ENCODE peak calls at places on chromosome 3, in ten cellular contexts. One of them, this sample, is unnamed.

GRCh38 chr3:119700269-119700919 is 2.4 kb upstream of the CFAP91 start:
- DNase-seq in spleen: no peak
- DNase-seq in stomach: no peak
- DNase-seq in breast epithelium: no peak
- DNase-seq in suprapubic skin: no peak
- DNase-seq in A549: peak
- DNase-seq in adrenal gland: no peak
- DNase-seq in body of pancreas: no peak
- DNase-seq in ovary: no peak
- DNase-seq in esophagus squamous epithelium: no peak
- DNase-seq in this sample: no peak

GRCh38 chr3:183224180-183224579 is 28.9 kb upstream of the B3GNT5 start:
- DNase-seq in spleen: no peak
- DNase-seq in stomach: no peak
- DNase-seq in breast epithelium: no peak
- DNase-seq in suprapubic skin: no peak
- DNase-seq in A549: no peak
- DNase-seq in adrenal gland: no peak
- DNase-seq in body of pancreas: no peak
- DNase-seq in ovary: no peak
- DNase-seq in esophagus squamous epithelium: no peak
- DNase-seq in this sample: no peak

GRCh38 chr3:138184994-138185393 is 2.1 kb upstream of the ARMC8 start:
- DNase-seq in spleen: no peak
- DNase-seq in stomach: no peak
- DNase-seq in breast epithelium: no peak
- DNase-seq in suprapubic skin: no peak
- DNase-seq in A549: no peak
- DNase-seq in adrenal gland: no peak
- DNase-seq in body of pancreas: no peak
- DNase-seq in ovary: no peak
- DNase-seq in esophagus squamous epithelium: no peak
- DNase-seq in this sample: no peak

GRCh38 chr3:184633185-184633584 is 71.6 kb downstream of the EPHB3 start:
- DNase-seq in spleen: no peak
- DNase-seq in stomach: no peak
- DNase-seq in breast epithelium: no peak
- DNase-seq in suprapubic skin: no peak
- DNase-seq in A549: no peak
- DNase-seq in adrenal gland: no peak
- DNase-seq in body of pancreas: no peak
- DNase-seq in ovary: no peak
- DNase-seq in esophagus squamous epithelium: no peak
- DNase-seq in this sample: no peak

GRCh38 chr3:172397716-172398405 is 50.4 kb downstream of the GHSR start:
- DNase-seq in spleen: no peak
- DNase-seq in stomach: no peak
- DNase-seq in breast epithelium: no peak
- DNase-seq in suprapubic skin: no peak
- DNase-seq in A549: peak
- DNase-seq in adrenal gland: no peak
- DNase-seq in body of pancreas: no peak
- DNase-seq in ovary: no peak
- DNase-seq in esophagus squamous epithelium: no peak
- DNase-seq in this sample: no peak

GRCh38 chr3:76083992-76084391 is 298.6 kb upstream of the ZNF717 start:
- DNase-seq in spleen: no peak
- DNase-seq in stomach: no peak
- DNase-seq in breast epithelium: no peak
- DNase-seq in suprapubic skin: no peak
- DNase-seq in A549: no peak
- DNase-seq in adrenal gland: no peak
- DNase-seq in body of pancreas: no peak
- DNase-seq in ovary: no peak
- DNase-seq in esophagus squamous epithelium: no peak
- DNase-seq in this sample: no peak

GRCh38 chr3:187136936-187137335 is 2.4 kb downstream of the RPL39L start:
- DNase-seq in spleen: no peak
- DNase-seq in stomach: no peak
- DNase-seq in breast epithelium: no peak
- DNase-seq in suprapubic skin: no peak
- DNase-seq in A549: no peak
- DNase-seq in adrenal gland: no peak
- DNase-seq in body of pancreas: no peak
- DNase-seq in ovary: no peak
- DNase-seq in esophagus squamous epithelium: no peak
- DNase-seq in this sample: no peak

GRCh38 chr3:193872265-193872753 is 263.6 kb upstream of the HES1 start:
- DNase-seq in spleen: no peak
- DNase-seq in stomach: peak
- DNase-seq in breast epithelium: peak
- DNase-seq in suprapubic skin: no peak
- DNase-seq in A549: peak
- DNase-seq in adrenal gland: no peak
- DNase-seq in body of pancreas: peak
- DNase-seq in ovary: no peak
- DNase-seq in esophagus squamous epithelium: no peak
- DNase-seq in this sample: no peak

GRCh38 chr3:169871129-169871886 is 1.6 kb upstream of the LRRC31 start:
- DNase-seq in spleen: no peak
- DNase-seq in stomach: peak
- DNase-seq in breast epithelium: peak
- DNase-seq in suprapubic skin: no peak
- DNase-seq in A549: no peak
- DNase-seq in adrenal gland: no peak
- DNase-seq in body of pancreas: no peak
- DNase-seq in ovary: no peak
- DNase-seq in esophagus squamous epithelium: no peak
- DNase-seq in this sample: no peak

GRCh38 chr3:189270248-189270832 is 98.6 kb downstream of the TPRG1 start:
- DNase-seq in spleen: no peak
- DNase-seq in stomach: peak
- DNase-seq in breast epithelium: peak
- DNase-seq in suprapubic skin: no peak
- DNase-seq in A549: peak
- DNase-seq in adrenal gland: peak
- DNase-seq in body of pancreas: peak
- DNase-seq in ovary: no peak
- DNase-seq in esophagus squamous epithelium: no peak
- DNase-seq in this sample: no peak

DNA sequence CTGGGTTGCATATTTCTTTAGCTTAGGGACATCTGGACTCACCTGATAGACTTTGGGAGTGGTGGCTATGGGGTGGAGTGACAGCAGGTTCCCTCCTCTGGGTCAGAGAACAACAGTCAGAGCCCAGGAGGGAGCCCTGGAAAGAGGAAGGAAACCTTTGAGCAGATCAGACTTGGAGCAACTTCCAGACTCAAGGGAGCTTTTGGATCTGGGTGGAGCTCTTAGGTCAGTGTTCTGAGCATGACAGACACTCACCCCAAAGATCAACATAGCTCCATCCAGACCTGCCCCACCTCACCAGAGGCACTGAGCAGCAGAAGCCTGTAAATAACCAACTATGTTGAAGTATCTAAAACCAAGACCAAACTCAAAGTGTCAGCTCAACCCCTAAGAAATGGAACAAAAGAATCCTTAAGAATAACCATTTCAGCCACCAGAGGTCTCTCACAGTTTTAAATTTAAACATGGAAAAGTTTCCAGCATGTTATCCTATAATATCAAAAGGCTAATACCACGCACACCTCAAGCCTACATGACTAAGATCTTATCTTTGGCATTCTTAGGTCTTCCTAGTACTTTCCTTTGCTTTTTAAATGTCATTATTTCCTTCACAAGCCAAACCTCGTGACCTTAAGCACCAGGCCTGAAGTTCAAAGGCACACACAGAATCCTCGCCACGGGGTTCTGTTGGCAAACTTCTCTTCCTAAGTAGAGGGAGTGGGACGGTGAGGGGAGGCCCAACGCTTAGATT is 56.4 kb downstream of the UMPS start:
- DNase-seq in spleen: peak
- DNase-seq in stomach: no peak
- DNase-seq in breast epithelium: no peak
- DNase-seq in suprapubic skin: no peak
- DNase-seq in A549: peak
- DNase-seq in adrenal gland: no peak
- DNase-seq in body of pancreas: no peak
- DNase-seq in ovary: no peak
- DNase-seq in esophagus squamous epithelium: no peak
- DNase-seq in this sample: no peak
- TF ChIP-seq CTCF in spleen: no peak
- TF ChIP-seq CTCF in stomach: peak
- TF ChIP-seq CTCF in breast epithelium: no peak
- TF ChIP-seq CTCF in suprapubic skin: peak
- TF ChIP-seq CTCF in A549: peak
- TF ChIP-seq CTCF in adrenal gland: peak
- TF ChIP-seq CTCF in body of pancreas: peak
- TF ChIP-seq CTCF in ovary: no peak
- TF ChIP-seq CTCF in esophagus squamous epithelium: peak
- TF ChIP-seq CTCF in this sample: peak

GRCh38 chr3:51739100-51739499 is 32.2 kb downstream of the GRM2 start:
- DNase-seq in spleen: no peak
- DNase-seq in stomach: no peak
- DNase-seq in breast epithelium: no peak
- DNase-seq in suprapubic skin: no peak
- DNase-seq in A549: no peak
- DNase-seq in adrenal gland: no peak
- DNase-seq in body of pancreas: no peak
- DNase-seq in ovary: no peak
- DNase-seq in esophagus squamous epithelium: no peak
- DNase-seq in this sample: no peak

GRCh38 chr3:51733859-51734571 is 27.1 kb downstream of the GRM2 start:
- DNase-seq in spleen: no peak
- DNase-seq in stomach: no peak
- DNase-seq in breast epithelium: no peak
- DNase-seq in suprapubic skin: no peak
- DNase-seq in A549: no peak
- DNase-seq in adrenal gland: no peak
- DNase-seq in body of pancreas: no peak
- DNase-seq in ovary: no peak
- DNase-seq in esophagus squamous epithelium: no peak
- DNase-seq in this sample: no peak

GRCh38 chr3:51735039-51735438 is 28.2 kb downstream of the GRM2 start:
- DNase-seq in spleen: no peak
- DNase-seq in stomach: no peak
- DNase-seq in breast epithelium: no peak
- DNase-seq in suprapubic skin: no peak
- DNase-seq in A549: no peak
- DNase-seq in adrenal gland: no peak
- DNase-seq in body of pancreas: no peak
- DNase-seq in ovary: no peak
- DNase-seq in esophagus squamous epithelium: no peak
- DNase-seq in this sample: no peak

GRCh38 chr3:51735950-51736349 is 29.1 kb downstream of the GRM2 start:
- DNase-seq in spleen: no peak
- DNase-seq in stomach: no peak
- DNase-seq in breast epithelium: no peak
- DNase-seq in suprapubic skin: no peak
- DNase-seq in A549: no peak
- DNase-seq in adrenal gland: no peak
- DNase-seq in body of pancreas: no peak
- DNase-seq in ovary: no peak
- DNase-seq in esophagus squamous epithelium: no peak
- DNase-seq in this sample: no peak

DNA sequence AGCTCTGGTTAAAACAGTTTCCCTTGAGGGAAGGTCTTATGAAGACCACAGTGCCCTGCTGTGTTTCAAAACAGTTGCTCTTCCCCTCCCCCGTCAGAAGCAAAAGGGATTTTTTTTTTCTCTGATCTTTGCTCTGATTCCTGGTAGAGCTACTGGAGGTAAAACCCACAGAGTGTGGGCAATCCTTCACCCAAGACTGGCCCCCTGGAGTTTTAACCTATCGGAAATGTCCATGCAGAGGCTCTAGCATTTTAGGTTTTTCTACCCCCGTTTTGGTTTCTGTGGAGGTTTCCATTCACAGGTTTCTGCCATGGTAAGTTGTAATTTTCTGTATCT is 27.7 kb downstream of the GRM2 start:
- DNase-seq in spleen: no peak
- DNase-seq in stomach: no peak
- DNase-seq in breast epithelium: no peak
- DNase-seq in suprapubic skin: no peak
- DNase-seq in A549: no peak
- DNase-seq in adrenal gland: no peak
- DNase-seq in body of pancreas: no peak
- DNase-seq in ovary: no peak
- DNase-seq in esophagus squamous epithelium: no peak
- DNase-seq in this sample: no peak
- H3K4me3 ChIP-seq in spleen: no peak
- H3K4me3 ChIP-seq in stomach: no peak
- H3K4me3 ChIP-seq in breast epithelium: no peak
- H3K4me3 ChIP-seq in suprapubic skin: no peak
- H3K4me3 ChIP-seq in A549: no peak
- H3K4me3 ChIP-seq in adrenal gland: no peak
- H3K4me3 ChIP-seq in body of pancreas: no peak
- H3K4me3 ChIP-seq in ovary: no peak
- H3K4me3 ChIP-seq in esophagus squamous epithelium: no peak
- H3K4me3 ChIP-seq in this sample: no peak

DNA sequence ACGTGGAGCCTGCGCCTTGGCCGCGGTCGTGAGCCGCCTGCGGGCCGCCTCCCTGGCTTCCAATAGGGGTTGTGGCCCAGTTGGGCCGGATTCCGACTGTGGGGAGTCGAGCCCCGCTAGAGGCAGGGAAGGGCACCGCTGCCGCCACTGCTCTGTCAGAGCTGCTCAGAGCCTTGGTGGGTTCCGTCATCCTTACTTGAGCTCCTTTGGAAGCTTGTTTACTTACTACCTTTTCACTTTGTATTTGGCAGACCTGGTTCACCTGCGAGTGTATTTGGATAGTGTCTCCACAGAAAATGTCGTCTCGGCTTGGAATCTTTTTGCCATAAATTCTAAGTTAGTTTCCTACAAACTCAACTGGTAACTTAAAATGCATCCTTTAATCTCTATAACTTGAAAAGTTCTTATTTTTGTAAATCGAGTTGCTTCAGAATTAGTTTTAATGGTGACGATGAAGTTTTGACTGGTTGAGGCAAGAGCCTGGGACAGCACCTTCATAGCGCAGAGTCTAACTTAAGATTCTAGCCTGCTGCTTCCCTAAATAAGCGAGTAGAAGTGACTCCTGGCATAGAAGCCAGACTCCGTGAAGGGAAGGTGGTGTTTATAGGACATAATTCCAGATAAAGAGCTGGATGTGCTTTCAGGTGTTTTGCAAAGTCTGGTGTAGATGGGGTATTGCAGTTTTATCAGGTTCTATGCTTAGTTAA is 800 bp downstream of the DAG1 start:
- DNase-seq in spleen: no peak
- DNase-seq in stomach: no peak
- DNase-seq in breast epithelium: no peak
- DNase-seq in suprapubic skin: no peak
- DNase-seq in A549: no peak
- DNase-seq in adrenal gland: no peak
- DNase-seq in body of pancreas: no peak
- DNase-seq in ovary: no peak
- DNase-seq in esophagus squamous epithelium: no peak
- DNase-seq in this sample: peak
- TF ChIP-seq POLR2A in spleen: no peak
- TF ChIP-seq POLR2A in stomach: no peak
- TF ChIP-seq POLR2A in breast epithelium: no peak
- TF ChIP-seq POLR2A in suprapubic skin: no peak
- TF ChIP-seq POLR2A in A549: no peak
- TF ChIP-seq POLR2A in adrenal gland: no peak
- TF ChIP-seq POLR2A in body of pancreas: no peak
- TF ChIP-seq POLR2A in ovary: no peak
- TF ChIP-seq POLR2A in esophagus squamous epithelium: no peak
- TF ChIP-seq POLR2A in this sample: no peak

GRCh38 chr3:10322355-10322715 is 1.4 kb upstream of the SEC13 start:
- DNase-seq in spleen: no peak
- DNase-seq in stomach: no peak
- DNase-seq in breast epithelium: no peak
- DNase-seq in suprapubic skin: no peak
- DNase-seq in A549: peak
- DNase-seq in adrenal gland: no peak
- DNase-seq in body of pancreas: no peak
- DNase-seq in ovary: no peak
- DNase-seq in esophagus squamous epithelium: no peak
- DNase-seq in this sample: no peak
- TF ChIP-seq CTCF in spleen: peak
- TF ChIP-seq CTCF in stomach: peak
- TF ChIP-seq CTCF in breast epithelium: no peak
- TF ChIP-seq CTCF in suprapubic skin: no peak
- TF ChIP-seq CTCF in A549: no peak
- TF ChIP-seq CTCF in adrenal gland: no peak
- TF ChIP-seq CTCF in body of pancreas: peak
- TF ChIP-seq CTCF in ovary: no peak
- TF ChIP-seq CTCF in esophagus squamous epithelium: peak
- TF ChIP-seq CTCF in this sample: no peak

This sample was measured in uterus.